ENCODE peak calls at places on chromosomes 3 and 15, in ten cellular contexts. One of them, this sample, is unnamed.

GRCh38 chr15:88800026-88800425 is 3.2 kb upstream of the ACAN start:
- DNase-seq in NK-92 treated with Interleukin-12 subunit alpha and Interleukin-12 subunit beta, amount 100 ng/mL, for 24 hours: no peak
- DNase-seq in BJ: no peak
- DNase-seq in NCI-H1105 treated with DMSO at 0.1 percent for 48 hours: no peak
- DNase-seq in hippocampal formation: no peak
- DNase-seq in stimulated activated CD4-positive, alpha-beta T cell treated with anti-CD3 and anti-CD28 coated beads, TNF-alpha, amount 100 ng/mL, for 24 hours: no peak
- DNase-seq in AML-193: no peak
- DNase-seq in epithelial cell of esophagus: peak
- DNase-seq in EL: peak
- DNase-seq in GM23338: no peak
- DNase-seq in this sample: no peak

GRCh38 chr3:6799264-6799915 is 61.5 kb upstream of the GRM7 start:
- DNase-seq in BJ: no peak
- DNase-seq in EL: no peak
- DNase-seq in GM23338: peak
- DNase-seq in NK-92 treated with Interleukin-12 subunit alpha and Interleukin-12 subunit beta, amount 100 ng/mL, for 24 hours: peak
- DNase-seq in epithelial cell of esophagus: peak
- DNase-seq in NCI-H1105 treated with DMSO at 0.1 percent for 48 hours: peak
- DNase-seq in AML-193: peak
- DNase-seq in hippocampal formation: peak
- DNase-seq in stimulated activated CD4-positive, alpha-beta T cell treated with anti-CD3 and anti-CD28 coated beads, TNF-alpha, amount 100 ng/mL, for 24 hours: no peak
- DNase-seq in this sample: no peak

GRCh38 chr3:27326949-27327582 is 42.1 kb downstream of the NEK10 start:
- DNase-seq in epithelial cell of esophagus: no peak
- DNase-seq in NK-92 treated with Interleukin-12 subunit alpha and Interleukin-12 subunit beta, amount 100 ng/mL, for 24 hours: no peak
- DNase-seq in AML-193: no peak
- DNase-seq in BJ: no peak
- DNase-seq in EL: no peak
- DNase-seq in NCI-H1105 treated with DMSO at 0.1 percent for 48 hours: no peak
- DNase-seq in hippocampal formation: no peak
- DNase-seq in stimulated activated CD4-positive, alpha-beta T cell treated with anti-CD3 and anti-CD28 coated beads, TNF-alpha, amount 100 ng/mL, for 24 hours: no peak
- DNase-seq in GM23338: no peak
- DNase-seq in this sample: no peak

GRCh38 chr15:71400347-71400746 is 285.1 kb downstream of the THSD4 start:
- DNase-seq in EL: no peak
- DNase-seq in NCI-H1105 treated with DMSO at 0.1 percent for 48 hours: no peak
- DNase-seq in epithelial cell of esophagus: no peak
- DNase-seq in hippocampal formation: no peak
- DNase-seq in BJ: no peak
- DNase-seq in GM23338: no peak
- DNase-seq in stimulated activated CD4-positive, alpha-beta T cell treated with anti-CD3 and anti-CD28 coated beads, TNF-alpha, amount 100 ng/mL, for 24 hours: no peak
- DNase-seq in AML-193: no peak
- DNase-seq in NK-92 treated with Interleukin-12 subunit alpha and Interleukin-12 subunit beta, amount 100 ng/mL, for 24 hours: no peak
- DNase-seq in this sample: no peak

GRCh38 chr3:47636225-47636624 is 57.6 kb upstream of the CSPG5 start:
- DNase-seq in BJ: no peak
- DNase-seq in hippocampal formation: no peak
- DNase-seq in NCI-H1105 treated with DMSO at 0.1 percent for 48 hours: no peak
- DNase-seq in NK-92 treated with Interleukin-12 subunit alpha and Interleukin-12 subunit beta, amount 100 ng/mL, for 24 hours: no peak
- DNase-seq in AML-193: no peak
- DNase-seq in EL: no peak
- DNase-seq in stimulated activated CD4-positive, alpha-beta T cell treated with anti-CD3 and anti-CD28 coated beads, TNF-alpha, amount 100 ng/mL, for 24 hours: no peak
- DNase-seq in GM23338: no peak
- DNase-seq in epithelial cell of esophagus: no peak
- DNase-seq in this sample: no peak

GRCh38 chr15:101001056-101001455 is 81.9 kb downstream of the LRRK1 start:
- DNase-seq in NK-92 treated with Interleukin-12 subunit alpha and Interleukin-12 subunit beta, amount 100 ng/mL, for 24 hours: no peak
- DNase-seq in EL: no peak
- DNase-seq in stimulated activated CD4-positive, alpha-beta T cell treated with anti-CD3 and anti-CD28 coated beads, TNF-alpha, amount 100 ng/mL, for 24 hours: no peak
- DNase-seq in BJ: no peak
- DNase-seq in epithelial cell of esophagus: no peak
- DNase-seq in GM23338: no peak
- DNase-seq in hippocampal formation: no peak
- DNase-seq in NCI-H1105 treated with DMSO at 0.1 percent for 48 hours: no peak
- DNase-seq in AML-193: no peak
- DNase-seq in this sample: no peak

GRCh38 chr3:17639257-17639656 is 103.2 kb downstream of the TBC1D5 start:
- DNase-seq in epithelial cell of esophagus: peak
- DNase-seq in NK-92 treated with Interleukin-12 subunit alpha and Interleukin-12 subunit beta, amount 100 ng/mL, for 24 hours: no peak
- DNase-seq in AML-193: no peak
- DNase-seq in BJ: peak
- DNase-seq in stimulated activated CD4-positive, alpha-beta T cell treated with anti-CD3 and anti-CD28 coated beads, TNF-alpha, amount 100 ng/mL, for 24 hours: no peak
- DNase-seq in EL: peak
- DNase-seq in NCI-H1105 treated with DMSO at 0.1 percent for 48 hours: no peak
- DNase-seq in hippocampal formation: no peak
- DNase-seq in GM23338: no peak
- DNase-seq in this sample: peak

GRCh38 chr3:14608298-14608697 is 43.3 kb upstream of the CCDC174 start:
- DNase-seq in BJ: no peak
- DNase-seq in NK-92 treated with Interleukin-12 subunit alpha and Interleukin-12 subunit beta, amount 100 ng/mL, for 24 hours: no peak
- DNase-seq in GM23338: peak
- DNase-seq in epithelial cell of esophagus: no peak
- DNase-seq in stimulated activated CD4-positive, alpha-beta T cell treated with anti-CD3 and anti-CD28 coated beads, TNF-alpha, amount 100 ng/mL, for 24 hours: no peak
- DNase-seq in hippocampal formation: no peak
- DNase-seq in AML-193: peak
- DNase-seq in EL: no peak
- DNase-seq in NCI-H1105 treated with DMSO at 0.1 percent for 48 hours: no peak
- DNase-seq in this sample: no peak

GRCh38 chr3:164267031-164267430 is 811.3 kb downstream of the SI start:
- DNase-seq in NK-92 treated with Interleukin-12 subunit alpha and Interleukin-12 subunit beta, amount 100 ng/mL, for 24 hours: no peak
- DNase-seq in BJ: no peak
- DNase-seq in NCI-H1105 treated with DMSO at 0.1 percent for 48 hours: no peak
- DNase-seq in stimulated activated CD4-positive, alpha-beta T cell treated with anti-CD3 and anti-CD28 coated beads, TNF-alpha, amount 100 ng/mL, for 24 hours: no peak
- DNase-seq in EL: no peak
- DNase-seq in epithelial cell of esophagus: no peak
- DNase-seq in hippocampal formation: no peak
- DNase-seq in AML-193: no peak
- DNase-seq in GM23338: no peak
- DNase-seq in this sample: no peak

GRCh38 chr3:168341192-168341816 is 245.6 kb upstream of the GOLIM4 start:
- DNase-seq in NCI-H1105 treated with DMSO at 0.1 percent for 48 hours: no peak
- DNase-seq in hippocampal formation: no peak
- DNase-seq in EL: peak
- DNase-seq in NK-92 treated with Interleukin-12 subunit alpha and Interleukin-12 subunit beta, amount 100 ng/mL, for 24 hours: no peak
- DNase-seq in GM23338: no peak
- DNase-seq in stimulated activated CD4-positive, alpha-beta T cell treated with anti-CD3 and anti-CD28 coated beads, TNF-alpha, amount 100 ng/mL, for 24 hours: no peak
- DNase-seq in BJ: peak
- DNase-seq in AML-193: no peak
- DNase-seq in epithelial cell of esophagus: no peak
- DNase-seq in this sample: peak

GRCh38 chr3:30702521-30703404 is 96.4 kb downstream of the TGFBR2 start:
- DNase-seq in EL: no peak
- DNase-seq in stimulated activated CD4-positive, alpha-beta T cell treated with anti-CD3 and anti-CD28 coated beads, TNF-alpha, amount 100 ng/mL, for 24 hours: no peak
- DNase-seq in NCI-H1105 treated with DMSO at 0.1 percent for 48 hours: no peak
- DNase-seq in BJ: no peak
- DNase-seq in epithelial cell of esophagus: no peak
- DNase-seq in hippocampal formation: no peak
- DNase-seq in NK-92 treated with Interleukin-12 subunit alpha and Interleukin-12 subunit beta, amount 100 ng/mL, for 24 hours: no peak
- DNase-seq in GM23338: no peak
- DNase-seq in AML-193: no peak
- DNase-seq in this sample: no peak

GRCh38 chr3:152811974-152812760 is 22.8 kb upstream of the P2RY1 start:
- DNase-seq in AML-193: no peak
- DNase-seq in epithelial cell of esophagus: no peak
- DNase-seq in NK-92 treated with Interleukin-12 subunit alpha and Interleukin-12 subunit beta, amount 100 ng/mL, for 24 hours: no peak
- DNase-seq in NCI-H1105 treated with DMSO at 0.1 percent for 48 hours: no peak
- DNase-seq in BJ: no peak
- DNase-seq in hippocampal formation: no peak
- DNase-seq in EL: no peak
- DNase-seq in GM23338: no peak
- DNase-seq in stimulated activated CD4-positive, alpha-beta T cell treated with anti-CD3 and anti-CD28 coated beads, TNF-alpha, amount 100 ng/mL, for 24 hours: no peak
- DNase-seq in this sample: no peak

GRCh38 chr3:43335799-43336198 is 49.5 kb downstream of the SNRK start:
- DNase-seq in GM23338: no peak
- DNase-seq in NK-92 treated with Interleukin-12 subunit alpha and Interleukin-12 subunit beta, amount 100 ng/mL, for 24 hours: no peak
- DNase-seq in epithelial cell of esophagus: no peak
- DNase-seq in NCI-H1105 treated with DMSO at 0.1 percent for 48 hours: no peak
- DNase-seq in EL: no peak
- DNase-seq in hippocampal formation: no peak
- DNase-seq in AML-193: no peak
- DNase-seq in BJ: no peak
- DNase-seq in stimulated activated CD4-positive, alpha-beta T cell treated with anti-CD3 and anti-CD28 coated beads, TNF-alpha, amount 100 ng/mL, for 24 hours: no peak
- DNase-seq in this sample: no peak

GRCh38 chr3:16609927-16610580 is 4.8 kb upstream of the DAZL start:
- DNase-seq in AML-193: no peak
- DNase-seq in epithelial cell of esophagus: peak
- DNase-seq in NK-92 treated with Interleukin-12 subunit alpha and Interleukin-12 subunit beta, amount 100 ng/mL, for 24 hours: no peak
- DNase-seq in GM23338: no peak
- DNase-seq in EL: no peak
- DNase-seq in NCI-H1105 treated with DMSO at 0.1 percent for 48 hours: no peak
- DNase-seq in BJ: peak
- DNase-seq in hippocampal formation: no peak
- DNase-seq in stimulated activated CD4-positive, alpha-beta T cell treated with anti-CD3 and anti-CD28 coated beads, TNF-alpha, amount 100 ng/mL, for 24 hours: no peak
- DNase-seq in this sample: no peak

GRCh38 chr3:126434931-126435411 is 40.3 kb downstream of the CFAP100 start:
- DNase-seq in epithelial cell of esophagus: no peak
- DNase-seq in BJ: no peak
- DNase-seq in NK-92 treated with Interleukin-12 subunit alpha and Interleukin-12 subunit beta, amount 100 ng/mL, for 24 hours: no peak
- DNase-seq in NCI-H1105 treated with DMSO at 0.1 percent for 48 hours: no peak
- DNase-seq in hippocampal formation: no peak
- DNase-seq in EL: no peak
- DNase-seq in GM23338: no peak
- DNase-seq in AML-193: no peak
- DNase-seq in stimulated activated CD4-positive, alpha-beta T cell treated with anti-CD3 and anti-CD28 coated beads, TNF-alpha, amount 100 ng/mL, for 24 hours: no peak
- DNase-seq in this sample: no peak

GRCh38 chr3:151538706-151539403 is 78.0 kb upstream of the IGSF10 start:
- DNase-seq in AML-193: no peak
- DNase-seq in EL: no peak
- DNase-seq in BJ: no peak
- DNase-seq in epithelial cell of esophagus: no peak
- DNase-seq in hippocampal formation: peak
- DNase-seq in NCI-H1105 treated with DMSO at 0.1 percent for 48 hours: no peak
- DNase-seq in stimulated activated CD4-positive, alpha-beta T cell treated with anti-CD3 and anti-CD28 coated beads, TNF-alpha, amount 100 ng/mL, for 24 hours: no peak
- DNase-seq in NK-92 treated with Interleukin-12 subunit alpha and Interleukin-12 subunit beta, amount 100 ng/mL, for 24 hours: no peak
- DNase-seq in GM23338: peak
- DNase-seq in this sample: no peak

GRCh38 chr3:149463921-149464320 is 10.6 kb upstream of the TM4SF4 start:
- DNase-seq in NCI-H1105 treated with DMSO at 0.1 percent for 48 hours: no peak
- DNase-seq in EL: no peak
- DNase-seq in hippocampal formation: no peak
- DNase-seq in stimulated activated CD4-positive, alpha-beta T cell treated with anti-CD3 and anti-CD28 coated beads, TNF-alpha, amount 100 ng/mL, for 24 hours: no peak
- DNase-seq in AML-193: no peak
- DNase-seq in epithelial cell of esophagus: no peak
- DNase-seq in NK-92 treated with Interleukin-12 subunit alpha and Interleukin-12 subunit beta, amount 100 ng/mL, for 24 hours: no peak
- DNase-seq in BJ: no peak
- DNase-seq in GM23338: no peak
- DNase-seq in this sample: no peak

GRCh38 chr15:85763157-85763556 is 31.6 kb downstream of the KLHL25 start:
- DNase-seq in NCI-H1105 treated with DMSO at 0.1 percent for 48 hours: no peak
- DNase-seq in hippocampal formation: peak
- DNase-seq in stimulated activated CD4-positive, alpha-beta T cell treated with anti-CD3 and anti-CD28 coated beads, TNF-alpha, amount 100 ng/mL, for 24 hours: no peak
- DNase-seq in BJ: no peak
- DNase-seq in epithelial cell of esophagus: no peak
- DNase-seq in AML-193: no peak
- DNase-seq in GM23338: no peak
- DNase-seq in NK-92 treated with Interleukin-12 subunit alpha and Interleukin-12 subunit beta, amount 100 ng/mL, for 24 hours: no peak
- DNase-seq in EL: no peak
- DNase-seq in this sample: no peak